ENCODE peak calls at places on chromosome 20, in four cellular contexts. W is IMR-90, F is HepG2, D is GM12878. U is an unnamed sample.

GRCh38 chr20:21190866-21191265 is 65.0 kb downstream of the KIZ start:
- DNase-seq in W (no peak), F (no peak), D (no peak), U (no peak)

GRCh38 chr20:47295921-47296426 is 60.5 kb downstream of the ZMYND8 start:
- DNase-seq in W (no peak), F (no peak), D (no peak), U (no peak)

GRCh38 chr20:64212750-64213149 is 42.8 kb upstream of the PCMTD2 start:
- DNase-seq in W (peak; percentile 63), F (no peak), D (no peak), U (no peak)

GRCh38 chr20:60512436-60512835 is 554.2 kb downstream of the CDH26 start:
- DNase-seq in W (peak; percentile 63), F (peak; percentile 25), D (no peak), U (no peak)

GRCh38 chr20:63230800-63231268 is 4.9 kb upstream of the BIRC7 start:
- DNase-seq in W (peak; percentile 60), F (peak; percentile 79), D (no peak), U (peak; percentile 63)

GRCh38 chr20:51383891-51384510 is 158.5 kb downstream of the NFATC2 start:
- DNase-seq in W (no peak), F (no peak), D (no peak), U (no peak)

GRCh38 chr20:60694763-60695162 is 557.3 kb upstream of the CDH4 start:
- DNase-seq in W (peak; percentile 47), F (no peak), D (no peak), U (no peak)

GRCh38 chr20:59400666-59401065 is 100.3 kb downstream of the EDN3 start:
- DNase-seq in W (no peak), F (no peak), D (no peak), U (no peak)

GRCh38 chr20:3753098-3753497 is 14.5 kb downstream of the ADISSP start:
- DNase-seq in W (peak; percentile 73), F (peak; percentile 71), D (no peak), U (peak; percentile 69)

GRCh38 chr20:48706710-48707339 is 121.0 kb downstream of the PREX1 start:
- DNase-seq in W (no peak), F (no peak), D (no peak), U (no peak)
- TF ChIP-seq BHLHE40 in W (no peak), F (no peak), D (no peak), U (no peak)

GRCh38 chr20:17043323-17043722 is 183.5 kb upstream of the PCSK2 start:
- DNase-seq in W (no peak), F (no peak), D (no peak), U (no peak)

GRCh38 chr20:17042122-17042521 is 184.7 kb upstream of the PCSK2 start:
- DNase-seq in W (no peak), F (no peak), D (no peak), U (no peak)

GRCh38 chr20:17044920-17045319 is 181.9 kb upstream of the PCSK2 start:
- DNase-seq in W (no peak), F (no peak), D (no peak), U (no peak)
- TF ChIP-seq BHLHE40 in W (no peak), F (no peak), D (no peak), U (no peak)

DNA sequence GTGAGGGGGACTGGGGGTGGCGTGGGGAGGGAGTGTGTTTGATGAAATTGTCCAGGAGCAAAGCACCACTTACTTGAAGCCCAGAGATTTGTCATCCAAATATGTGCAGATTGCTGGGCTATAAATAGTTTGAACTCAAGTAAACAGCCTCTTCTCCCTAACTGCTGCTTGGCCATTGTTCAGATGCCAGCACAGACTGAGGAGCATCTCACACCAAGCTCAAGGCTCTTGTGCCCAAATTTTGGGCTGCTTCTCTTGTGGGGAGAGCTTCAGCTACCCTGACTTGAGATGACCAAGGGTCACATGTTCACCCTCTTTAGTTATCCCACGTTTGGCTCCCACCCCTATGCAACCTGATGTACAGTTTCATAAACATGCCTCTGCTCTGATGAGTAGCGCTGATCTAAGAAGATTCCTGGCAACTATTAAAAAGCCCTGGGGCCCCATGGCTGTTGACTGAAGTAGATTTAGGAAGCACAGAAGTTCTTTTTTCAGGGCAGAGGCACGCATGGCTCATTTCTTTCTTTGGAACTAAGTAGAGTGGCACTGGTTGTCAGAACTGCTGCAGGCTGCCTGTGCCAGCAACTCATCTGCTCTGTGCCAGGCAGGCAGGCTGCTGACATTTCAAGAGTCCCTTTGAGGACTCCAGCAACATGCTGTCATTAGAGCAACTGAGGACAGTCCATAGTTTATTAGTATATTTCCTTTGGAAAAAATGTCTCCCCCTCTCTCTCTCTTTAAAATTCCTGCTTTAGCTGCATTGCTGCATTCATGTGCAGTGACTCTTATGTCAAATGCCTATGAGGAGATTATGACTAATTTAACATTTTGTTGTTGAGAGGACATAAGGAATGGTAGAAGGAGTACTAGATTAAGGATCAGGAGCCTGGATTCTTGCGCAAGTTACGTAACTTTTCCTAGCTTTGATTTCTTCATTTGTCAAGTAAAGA is 9.6 kb upstream of the PKIG start:
- DNase-seq in W (peak; percentile 89), F (no peak), D (no peak), U (no peak)
- TF ChIP-seq BHLHE40 in W (peak; percentile 1), F (no peak), D (no peak), U (no peak)

GRCh38 chr20:5822569-5822968 is 72.4 kb downstream of the SHLD1 start:
- DNase-seq in W (no peak), F (no peak), D (no peak), U (no peak)
- TF ChIP-seq BHLHE40 in W (no peak), F (no peak), D (no peak), U (no peak)

GRCh38 chr20:41334452-41335421 is 5.9 kb upstream of the LPIN3 start:
- DNase-seq in W (peak; percentile 72), F (no peak), D (no peak), U (no peak)
- TF ChIP-seq BHLHE40 in W (no peak), F (no peak), D (no peak), U (no peak)

U was measured in HEK293T.